ENCODE peak calls at places on chromosomes 6 and 20, in eight cellular contexts. One of them, this sample, is unnamed.

GRCh38 chr20:61795669-61796630 is 269.7 kb downstream of the TAF4 start:
- DNase-seq in CD8-positive, alpha-beta memory T cell: no peak
- DNase-seq in amniotic stem cell: no peak
- DNase-seq in CD8-positive, alpha-beta T cell: no peak
- DNase-seq in DMS79 treated with DMSO at 0.1 percent for 48 hours: no peak
- DNase-seq in type B pancreatic cell: no peak
- DNase-seq in C1 segment of cervical spinal cord: no peak
- DNase-seq in NCI-H460: no peak
- DNase-seq in this sample: no peak

GRCh38 chr20:59829415-59830106 is 103.9 kb downstream of the SYCP2 start:
- DNase-seq in CD8-positive, alpha-beta memory T cell: no peak
- DNase-seq in amniotic stem cell: no peak
- DNase-seq in CD8-positive, alpha-beta T cell: no peak
- DNase-seq in DMS79 treated with DMSO at 0.1 percent for 48 hours: no peak
- DNase-seq in type B pancreatic cell: no peak
- DNase-seq in C1 segment of cervical spinal cord: no peak
- DNase-seq in NCI-H460: no peak
- DNase-seq in this sample: no peak

GRCh38 chr6:34717466-34717865 is 20.9 kb upstream of the ILRUN start:
- DNase-seq in CD8-positive, alpha-beta memory T cell: no peak
- DNase-seq in amniotic stem cell: no peak
- DNase-seq in CD8-positive, alpha-beta T cell: no peak
- DNase-seq in DMS79 treated with DMSO at 0.1 percent for 48 hours: no peak
- DNase-seq in type B pancreatic cell: no peak
- DNase-seq in C1 segment of cervical spinal cord: no peak
- DNase-seq in NCI-H460: no peak
- DNase-seq in this sample: no peak

GRCh38 chr6:106439459-106439858 is 78.9 kb downstream of the CRYBG1 start:
- DNase-seq in CD8-positive, alpha-beta memory T cell: no peak
- DNase-seq in amniotic stem cell: no peak
- DNase-seq in CD8-positive, alpha-beta T cell: no peak
- DNase-seq in DMS79 treated with DMSO at 0.1 percent for 48 hours: no peak
- DNase-seq in type B pancreatic cell: no peak
- DNase-seq in C1 segment of cervical spinal cord: no peak
- DNase-seq in NCI-H460: no peak
- DNase-seq in this sample: no peak

GRCh38 chr20:63471719-63472158 is 716 bp downstream of the KCNQ2 start:
- DNase-seq in CD8-positive, alpha-beta memory T cell: no peak
- DNase-seq in amniotic stem cell: no peak
- DNase-seq in CD8-positive, alpha-beta T cell: no peak
- DNase-seq in DMS79 treated with DMSO at 0.1 percent for 48 hours: peak; percentile 45
- DNase-seq in type B pancreatic cell: no peak
- DNase-seq in C1 segment of cervical spinal cord: no peak
- DNase-seq in NCI-H460: no peak
- DNase-seq in this sample: no peak

GRCh38 chr6:81148726-81149125 is 603.8 kb downstream of the TENT5A start:
- DNase-seq in CD8-positive, alpha-beta memory T cell: no peak
- DNase-seq in amniotic stem cell: no peak
- DNase-seq in CD8-positive, alpha-beta T cell: no peak
- DNase-seq in DMS79 treated with DMSO at 0.1 percent for 48 hours: no peak
- DNase-seq in type B pancreatic cell: no peak
- DNase-seq in C1 segment of cervical spinal cord: no peak
- DNase-seq in NCI-H460: no peak
- DNase-seq in this sample: no peak

GRCh38 chr20:44580581-44581268 is 1.7 kb upstream of the PKIG start:
- DNase-seq in CD8-positive, alpha-beta memory T cell: no peak
- DNase-seq in amniotic stem cell: no peak
- DNase-seq in CD8-positive, alpha-beta T cell: no peak
- DNase-seq in DMS79 treated with DMSO at 0.1 percent for 48 hours: no peak
- DNase-seq in type B pancreatic cell: no peak
- DNase-seq in C1 segment of cervical spinal cord: no peak
- DNase-seq in NCI-H460: no peak
- DNase-seq in this sample: no peak

GRCh38 chr20:25012616-25013189 is 20.2 kb upstream of the APMAP start:
- DNase-seq in CD8-positive, alpha-beta memory T cell: no peak
- DNase-seq in amniotic stem cell: no peak
- DNase-seq in CD8-positive, alpha-beta T cell: no peak
- DNase-seq in DMS79 treated with DMSO at 0.1 percent for 48 hours: no peak
- DNase-seq in type B pancreatic cell: peak; percentile 49
- DNase-seq in C1 segment of cervical spinal cord: no peak
- DNase-seq in NCI-H460: no peak
- DNase-seq in this sample: no peak

GRCh38 chr6:45617441-45617840 is 239.7 kb upstream of the SUPT3H start:
- DNase-seq in CD8-positive, alpha-beta memory T cell: no peak
- DNase-seq in amniotic stem cell: no peak
- DNase-seq in CD8-positive, alpha-beta T cell: no peak
- DNase-seq in DMS79 treated with DMSO at 0.1 percent for 48 hours: no peak
- DNase-seq in type B pancreatic cell: no peak
- DNase-seq in C1 segment of cervical spinal cord: no peak
- DNase-seq in NCI-H460: no peak
- DNase-seq in this sample: no peak

GRCh38 chr6:36441307-36441894 is 1.3 kb downstream of the PXT1 start:
- DNase-seq in CD8-positive, alpha-beta memory T cell: peak; percentile 68
- DNase-seq in amniotic stem cell: peak; percentile 95
- DNase-seq in CD8-positive, alpha-beta T cell: peak; percentile 63
- DNase-seq in DMS79 treated with DMSO at 0.1 percent for 48 hours: peak; percentile 93
- DNase-seq in type B pancreatic cell: no peak
- DNase-seq in C1 segment of cervical spinal cord: peak; percentile 66
- DNase-seq in NCI-H460: peak; percentile 98
- DNase-seq in this sample: peak; percentile 64

GRCh38 chr6:33126101-33126714 is 50.4 kb downstream of the HLA-DPB1 start:
- DNase-seq in CD8-positive, alpha-beta memory T cell: no peak
- DNase-seq in amniotic stem cell: no peak
- DNase-seq in CD8-positive, alpha-beta T cell: peak; percentile 52
- DNase-seq in DMS79 treated with DMSO at 0.1 percent for 48 hours: no peak
- DNase-seq in type B pancreatic cell: no peak
- DNase-seq in C1 segment of cervical spinal cord: peak; percentile 52
- DNase-seq in NCI-H460: peak; percentile 22
- DNase-seq in this sample: peak; percentile 25

GRCh38 chr6:37517411-37517812 is 17.7 kb upstream of the CCDC167 start:
- DNase-seq in CD8-positive, alpha-beta memory T cell: peak; percentile 89
- DNase-seq in amniotic stem cell: no peak
- DNase-seq in CD8-positive, alpha-beta T cell: peak; percentile 60
- DNase-seq in DMS79 treated with DMSO at 0.1 percent for 48 hours: no peak
- DNase-seq in type B pancreatic cell: no peak
- DNase-seq in C1 segment of cervical spinal cord: no peak
- DNase-seq in NCI-H460: no peak
- DNase-seq in this sample: peak; percentile 73

GRCh38 chr6:149938571-149939462 is 3.0 kb upstream of the ULBP2 start:
- DNase-seq in CD8-positive, alpha-beta memory T cell: peak; percentile 59
- DNase-seq in amniotic stem cell: no peak
- DNase-seq in CD8-positive, alpha-beta T cell: no peak
- DNase-seq in DMS79 treated with DMSO at 0.1 percent for 48 hours: peak; percentile 21
- DNase-seq in type B pancreatic cell: no peak
- DNase-seq in C1 segment of cervical spinal cord: no peak
- DNase-seq in NCI-H460: no peak
- DNase-seq in this sample: no peak